ENCODE peak calls at places on chromosomes 6 and 20, in nine cellular contexts. One of them, this sample, is unnamed.

GRCh38 chr6:90537027-90537426 is 49.8 kb downstream of the MAP3K7 start:
- DNase-seq in brain microvascular endothelial cell: no peak
- DNase-seq in small intestine: no peak
- DNase-seq in AG09309: no peak
- DNase-seq in sigmoid colon: no peak
- DNase-seq in spleen: no peak
- DNase-seq in upper lobe of left lung: no peak
- DNase-seq in upper lobe of right lung: no peak
- DNase-seq in mucosa of descending colon: no peak
- DNase-seq in this sample: no peak

GRCh38 chr20:53999077-53999476 is 71.3 kb downstream of the BCAS1 start:
- DNase-seq in brain microvascular endothelial cell: no peak
- DNase-seq in small intestine: no peak
- DNase-seq in AG09309: no peak
- DNase-seq in sigmoid colon: no peak
- DNase-seq in spleen: no peak
- DNase-seq in upper lobe of left lung: no peak
- DNase-seq in upper lobe of right lung: no peak
- DNase-seq in mucosa of descending colon: no peak
- DNase-seq in this sample: no peak

GRCh38 chr6:110951008-110951407 is 7.5 kb upstream of the GTF3C6 start:
- DNase-seq in brain microvascular endothelial cell: no peak
- DNase-seq in small intestine: no peak
- DNase-seq in AG09309: no peak
- DNase-seq in sigmoid colon: no peak
- DNase-seq in spleen: no peak
- DNase-seq in upper lobe of left lung: no peak
- DNase-seq in upper lobe of right lung: no peak
- DNase-seq in mucosa of descending colon: no peak
- DNase-seq in this sample: no peak

GRCh38 chr6:15908871-15909270 is 220.0 kb upstream of the MYLIP start:
- DNase-seq in brain microvascular endothelial cell: no peak
- DNase-seq in small intestine: no peak
- DNase-seq in AG09309: no peak
- DNase-seq in sigmoid colon: no peak
- DNase-seq in spleen: no peak
- DNase-seq in upper lobe of left lung: no peak
- DNase-seq in upper lobe of right lung: no peak
- DNase-seq in mucosa of descending colon: no peak
- DNase-seq in this sample: no peak

GRCh38 chr6:157715766-157716171 is 107.3 kb upstream of the SNX9 start:
- DNase-seq in brain microvascular endothelial cell: peak; percentile 68
- DNase-seq in small intestine: peak; percentile 10
- DNase-seq in AG09309: peak; percentile 98
- DNase-seq in sigmoid colon: peak; percentile 92
- DNase-seq in spleen: no peak
- DNase-seq in upper lobe of left lung: no peak
- DNase-seq in upper lobe of right lung: no peak
- DNase-seq in mucosa of descending colon: peak; percentile 38
- DNase-seq in this sample: no peak

GRCh38 chr20:32621071-32621913 is 36.2 kb upstream of the NOL4L start:
- DNase-seq in brain microvascular endothelial cell: no peak
- DNase-seq in small intestine: no peak
- DNase-seq in AG09309: no peak
- DNase-seq in sigmoid colon: no peak
- DNase-seq in spleen: no peak
- DNase-seq in upper lobe of left lung: no peak
- DNase-seq in upper lobe of right lung: no peak
- DNase-seq in mucosa of descending colon: no peak
- DNase-seq in this sample: no peak

GRCh38 chr6:36120539-36120938 is 9.8 kb upstream of the MAPK13 start:
- DNase-seq in brain microvascular endothelial cell: no peak
- DNase-seq in small intestine: peak; percentile 61
- DNase-seq in AG09309: no peak
- DNase-seq in sigmoid colon: peak; percentile 51
- DNase-seq in spleen: peak; percentile 95
- DNase-seq in upper lobe of left lung: no peak
- DNase-seq in upper lobe of right lung: no peak
- DNase-seq in mucosa of descending colon: peak; percentile 78
- DNase-seq in this sample: no peak

GRCh38 chr6:13554929-13555333 is 19.5 kb upstream of the SIRT5 start:
- DNase-seq in brain microvascular endothelial cell: no peak
- DNase-seq in small intestine: no peak
- DNase-seq in AG09309: no peak
- DNase-seq in sigmoid colon: peak; percentile 66
- DNase-seq in spleen: no peak
- DNase-seq in upper lobe of left lung: no peak
- DNase-seq in upper lobe of right lung: no peak
- DNase-seq in mucosa of descending colon: no peak
- DNase-seq in this sample: no peak

GRCh38 chr6:34142599-34142998 is 3.3 kb downstream of the GRM4 start:
- DNase-seq in brain microvascular endothelial cell: no peak
- DNase-seq in small intestine: peak; percentile 17
- DNase-seq in AG09309: no peak
- DNase-seq in sigmoid colon: no peak
- DNase-seq in spleen: no peak
- DNase-seq in upper lobe of left lung: no peak
- DNase-seq in upper lobe of right lung: no peak
- DNase-seq in mucosa of descending colon: peak; percentile 16
- DNase-seq in this sample: no peak

GRCh38 chr6:145015739-145016558 is 719.4 kb downstream of the EPM2A start:
- DNase-seq in brain microvascular endothelial cell: peak; percentile 86
- DNase-seq in small intestine: no peak
- DNase-seq in AG09309: peak; percentile 76
- DNase-seq in sigmoid colon: no peak
- DNase-seq in spleen: no peak
- DNase-seq in upper lobe of left lung: no peak
- DNase-seq in upper lobe of right lung: no peak
- DNase-seq in mucosa of descending colon: no peak
- DNase-seq in this sample: no peak

GRCh38 chr6:26336355-26337198 is 28.4 kb upstream of the BTN3A2 start:
- DNase-seq in brain microvascular endothelial cell: no peak
- DNase-seq in small intestine: peak; percentile 42
- DNase-seq in AG09309: no peak
- DNase-seq in sigmoid colon: no peak
- DNase-seq in spleen: no peak
- DNase-seq in upper lobe of left lung: no peak
- DNase-seq in upper lobe of right lung: no peak
- DNase-seq in mucosa of descending colon: no peak
- DNase-seq in this sample: no peak

GRCh38 chr6:169271158-169271936 is 17.7 kb upstream of the THBS2 start:
- DNase-seq in brain microvascular endothelial cell: no peak
- DNase-seq in small intestine: no peak
- DNase-seq in AG09309: no peak
- DNase-seq in sigmoid colon: peak; percentile 43
- DNase-seq in spleen: peak; percentile 58
- DNase-seq in upper lobe of left lung: no peak
- DNase-seq in upper lobe of right lung: no peak
- DNase-seq in mucosa of descending colon: no peak
- DNase-seq in this sample: no peak

GRCh38 chr6:169266746-169267629 is 13.3 kb upstream of the THBS2 start:
- DNase-seq in brain microvascular endothelial cell: no peak
- DNase-seq in small intestine: no peak
- DNase-seq in AG09309: no peak
- DNase-seq in sigmoid colon: no peak
- DNase-seq in spleen: no peak
- DNase-seq in upper lobe of left lung: no peak
- DNase-seq in upper lobe of right lung: no peak
- DNase-seq in mucosa of descending colon: no peak
- DNase-seq in this sample: no peak

GRCh38 chr6:169266261-169266660 is 12.6 kb upstream of the THBS2 start:
- DNase-seq in brain microvascular endothelial cell: no peak
- DNase-seq in small intestine: no peak
- DNase-seq in AG09309: no peak
- DNase-seq in sigmoid colon: no peak
- DNase-seq in spleen: no peak
- DNase-seq in upper lobe of left lung: no peak
- DNase-seq in upper lobe of right lung: no peak
- DNase-seq in mucosa of descending colon: no peak
- DNase-seq in this sample: no peak

GRCh38 chr6:169265486-169266131 is 12.0 kb upstream of the THBS2 start:
- DNase-seq in brain microvascular endothelial cell: no peak
- DNase-seq in small intestine: no peak
- DNase-seq in AG09309: no peak
- DNase-seq in sigmoid colon: no peak
- DNase-seq in spleen: no peak
- DNase-seq in upper lobe of left lung: no peak
- DNase-seq in upper lobe of right lung: no peak
- DNase-seq in mucosa of descending colon: no peak
- DNase-seq in this sample: no peak

GRCh38 chr6:169269180-169270076 is 15.8 kb upstream of the THBS2 start:
- DNase-seq in brain microvascular endothelial cell: no peak
- DNase-seq in small intestine: no peak
- DNase-seq in AG09309: no peak
- DNase-seq in sigmoid colon: peak; percentile 93
- DNase-seq in spleen: no peak
- DNase-seq in upper lobe of left lung: no peak
- DNase-seq in upper lobe of right lung: no peak
- DNase-seq in mucosa of descending colon: peak; percentile 29
- DNase-seq in this sample: no peak
- H3K4me3 ChIP-seq in brain microvascular endothelial cell: no peak overlapping the region
- H3K4me3 ChIP-seq in small intestine: no peak overlapping the region
- H3K4me3 ChIP-seq in AG09309: no peak overlapping the region
- H3K4me3 ChIP-seq in sigmoid colon: no peak overlapping the region
- H3K4me3 ChIP-seq in spleen: no peak overlapping the region
- H3K4me3 ChIP-seq in upper lobe of left lung: no peak overlapping the region
- H3K4me3 ChIP-seq in upper lobe of right lung: no peak overlapping the region
- H3K4me3 ChIP-seq in mucosa of descending colon: no peak overlapping the region
- H3K4me3 ChIP-seq in this sample: no peak overlapping the region

DNA sequence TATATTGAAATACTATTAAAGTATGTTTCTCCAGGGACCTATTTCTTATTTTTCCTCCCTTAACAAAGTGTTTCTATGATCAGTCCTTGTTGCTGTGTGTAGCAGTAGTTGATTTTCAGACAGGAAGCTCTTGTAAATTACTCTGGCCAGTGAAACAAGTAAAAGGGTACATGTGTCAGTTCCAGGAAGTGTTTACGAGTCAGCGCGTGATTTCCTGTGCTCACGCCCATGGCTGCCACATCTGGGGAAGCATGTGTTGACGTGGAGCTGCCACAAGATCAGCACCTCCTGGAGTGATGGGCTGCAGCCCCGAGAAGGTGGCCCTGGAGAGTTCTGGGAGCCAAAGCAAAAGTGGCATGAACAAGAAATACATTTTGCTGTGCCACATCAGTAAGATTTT is 38.6 kb upstream of the GGTLC1 start:
- DNase-seq in brain microvascular endothelial cell: peak; percentile 17
- DNase-seq in small intestine: peak; percentile 50
- DNase-seq in AG09309: no peak
- DNase-seq in sigmoid colon: peak; percentile 74
- DNase-seq in spleen: peak; percentile 89
- DNase-seq in upper lobe of left lung: no peak
- DNase-seq in upper lobe of right lung: peak; percentile 75
- DNase-seq in mucosa of descending colon: peak; percentile 52
- DNase-seq in this sample: no peak
- H3K4me3 ChIP-seq in brain microvascular endothelial cell: no peak overlapping the region
- H3K4me3 ChIP-seq in small intestine: no peak overlapping the region
- H3K4me3 ChIP-seq in AG09309: no peak overlapping the region
- H3K4me3 ChIP-seq in sigmoid colon: no peak overlapping the region
- H3K4me3 ChIP-seq in spleen: no peak overlapping the region
- H3K4me3 ChIP-seq in upper lobe of left lung: no peak overlapping the region
- H3K4me3 ChIP-seq in upper lobe of right lung: no peak overlapping the region
- H3K4me3 ChIP-seq in mucosa of descending colon: no peak overlapping the region
- H3K4me3 ChIP-seq in this sample: no peak overlapping the region

DNA sequence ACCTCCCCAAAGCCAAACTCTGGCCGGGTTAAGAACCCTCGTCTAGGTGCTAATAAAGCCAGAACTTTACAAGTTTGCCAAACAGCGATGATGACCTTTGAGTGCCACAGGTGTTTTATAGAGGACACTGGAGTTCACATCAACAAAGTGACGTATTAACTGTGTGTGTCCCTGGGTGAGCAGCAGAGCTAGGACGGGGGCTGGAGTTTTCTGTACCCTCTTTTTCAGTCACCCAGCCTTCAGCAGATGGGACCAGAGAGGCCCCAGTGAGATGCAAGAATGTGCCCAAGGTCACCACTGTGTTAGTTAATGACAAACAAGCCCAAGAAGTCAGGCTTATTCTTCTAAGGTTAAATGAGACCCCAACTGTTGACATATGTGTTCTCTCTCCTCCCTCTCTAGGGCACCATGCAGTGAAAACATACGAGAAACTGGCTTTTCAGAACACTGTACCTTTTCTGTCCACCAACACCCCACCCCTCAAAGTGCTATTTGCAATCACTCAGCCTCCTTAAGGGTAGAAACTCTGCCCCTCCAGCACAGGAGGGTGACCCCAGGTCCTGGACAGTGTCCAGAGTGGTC is 5.3 kb downstream of the SDC4 start:
- DNase-seq in brain microvascular endothelial cell: no peak
- DNase-seq in small intestine: peak; percentile 80
- DNase-seq in AG09309: no peak
- DNase-seq in sigmoid colon: no peak
- DNase-seq in spleen: no peak
- DNase-seq in upper lobe of left lung: no peak
- DNase-seq in upper lobe of right lung: no peak
- DNase-seq in mucosa of descending colon: peak; percentile 69
- DNase-seq in this sample: no peak
- H3K4me3 ChIP-seq in brain microvascular endothelial cell: no peak overlapping the region
- H3K4me3 ChIP-seq in small intestine: no peak overlapping the region
- H3K4me3 ChIP-seq in AG09309: peak overlapping the region; percentile 10
- H3K4me3 ChIP-seq in sigmoid colon: peak overlapping the region; percentile 14
- H3K4me3 ChIP-seq in spleen: no peak overlapping the region
- H3K4me3 ChIP-seq in upper lobe of left lung: peak overlapping the region; percentile 55
- H3K4me3 ChIP-seq in upper lobe of right lung: peak overlapping the region; percentile 67
- H3K4me3 ChIP-seq in mucosa of descending colon: no peak overlapping the region
- H3K4me3 ChIP-seq in this sample: no peak overlapping the region

GRCh38 chr6:42777126-42777822 is 4.6 kb upstream of the BICRAL start:
- DNase-seq in brain microvascular endothelial cell: peak; percentile 21
- DNase-seq in small intestine: no peak
- DNase-seq in AG09309: no peak
- DNase-seq in sigmoid colon: no peak
- DNase-seq in spleen: no peak
- DNase-seq in upper lobe of left lung: no peak
- DNase-seq in upper lobe of right lung: no peak
- DNase-seq in mucosa of descending colon: no peak
- DNase-seq in this sample: no peak

GRCh38 chr6:42766163-42766670 is 15.6 kb upstream of the BICRAL start:
- DNase-seq in brain microvascular endothelial cell: peak; percentile 65
- DNase-seq in small intestine: no peak
- DNase-seq in AG09309: peak; percentile 40
- DNase-seq in sigmoid colon: no peak
- DNase-seq in spleen: no peak
- DNase-seq in upper lobe of left lung: no peak
- DNase-seq in upper lobe of right lung: no peak
- DNase-seq in mucosa of descending colon: no peak
- DNase-seq in this sample: no peak

GRCh38 chr6:42774201-42774600 is 7.7 kb upstream of the BICRAL start:
- DNase-seq in brain microvascular endothelial cell: no peak
- DNase-seq in small intestine: no peak
- DNase-seq in AG09309: no peak
- DNase-seq in sigmoid colon: no peak
- DNase-seq in spleen: no peak
- DNase-seq in upper lobe of left lung: no peak
- DNase-seq in upper lobe of right lung: no peak
- DNase-seq in mucosa of descending colon: no peak
- DNase-seq in this sample: no peak

GRCh38 chr6:42769051-42769450 is 12.8 kb upstream of the BICRAL start:
- DNase-seq in brain microvascular endothelial cell: no peak
- DNase-seq in small intestine: no peak
- DNase-seq in AG09309: no peak
- DNase-seq in sigmoid colon: no peak
- DNase-seq in spleen: no peak
- DNase-seq in upper lobe of left lung: no peak
- DNase-seq in upper lobe of right lung: no peak
- DNase-seq in mucosa of descending colon: no peak
- DNase-seq in this sample: no peak

GRCh38 chr6:42771741-42772100 is 10.1 kb upstream of the BICRAL start:
- DNase-seq in brain microvascular endothelial cell: no peak
- DNase-seq in small intestine: no peak
- DNase-seq in AG09309: no peak
- DNase-seq in sigmoid colon: no peak
- DNase-seq in spleen: no peak
- DNase-seq in upper lobe of left lung: no peak
- DNase-seq in upper lobe of right lung: no peak
- DNase-seq in mucosa of descending colon: no peak
- DNase-seq in this sample: peak; percentile 41
- H3K4me3 ChIP-seq in brain microvascular endothelial cell: no peak overlapping the region
- H3K4me3 ChIP-seq in small intestine: no peak overlapping the region
- H3K4me3 ChIP-seq in AG09309: no peak overlapping the region
- H3K4me3 ChIP-seq in sigmoid colon: no peak overlapping the region
- H3K4me3 ChIP-seq in spleen: peak overlapping the region; percentile 28
- H3K4me3 ChIP-seq in upper lobe of left lung: no peak overlapping the region
- H3K4me3 ChIP-seq in upper lobe of right lung: peak overlapping the region; percentile 37
- H3K4me3 ChIP-seq in mucosa of descending colon: no peak overlapping the region
- H3K4me3 ChIP-seq in this sample: no peak overlapping the region